ENCODE peak calls at places on chromosomes 7 and 10, in five cellular contexts. G is omental fat pad, X is cardiac muscle cell, N is nephron progenitor cell, I is mammary epithelial cell. R is an unnamed sample.

GRCh38 chr7:157021071-157021891 is 10.8 kb upstream of the MNX1 start:
- DNase-seq in G (no peak), X (no peak), N (no peak), I (no peak), R (no peak)

GRCh38 chr10:90723416-90724068 is 134.3 kb downstream of the HTR7 start:
- DNase-seq in I (peak; percentile 74), N (no peak), X (no peak), G (no peak), R (no peak)

GRCh38 chr7:41809081-41809480 is 106.2 kb upstream of the INHBA start:
- DNase-seq in I (no peak), G (no peak), N (no peak), X (peak; percentile 53), R (no peak)

GRCh38 chr7:574661-575395 is 55.2 kb upstream of the PDGFA start:
- DNase-seq in I (no peak), N (no peak), G (no peak), X (no peak), R (no peak)

GRCh38 chr7:26286157-26286556 is 5.5 kb upstream of the SNX10 start:
- DNase-seq in N (no peak), I (no peak), G (no peak), X (no peak), R (no peak)

GRCh38 chr10:74039561-74040145 is 41.7 kb downstream of the VCL start:
- DNase-seq in X (peak; percentile 87), G (no peak), I (no peak), N (no peak), R (no peak)

GRCh38 chr7:17147409-17147808 is 151.0 kb upstream of the AHR start:
- DNase-seq in I (no peak), X (no peak), N (no peak), G (no peak), R (no peak)

GRCh38 chr7:143237363-143237762 is 15.5 kb downstream of the TAS2R40 start:
- DNase-seq in X (no peak), G (no peak), I (no peak), N (no peak), R (no peak)

GRCh38 chr7:153399554-153399940 is 640.0 kb downstream of the ACTR3B start:
- DNase-seq in X (no peak), G (no peak), I (no peak), N (no peak), R (no peak)

GRCh38 chr10:59090804-59091203 is 85.6 kb upstream of the PHYHIPL start:
- DNase-seq in I (no peak), G (no peak), N (no peak), X (no peak), R (no peak)

GRCh38 chr10:80196270-80196949 is 8.9 kb downstream of the ANXA11 start:
- DNase-seq in I (peak; percentile 96), G (no peak), X (no peak), N (no peak), R (peak; percentile 95)

GRCh38 chr10:102460836-102461186 is 9.5 kb upstream of the C10orf95 start:
- DNase-seq in N (no peak), G (no peak), X (no peak), I (no peak), R (no peak)

GRCh38 chr10:38094923-38095574 is 912 bp downstream of the ZNF37A start:
- DNase-seq in I (no peak), N (no peak), X (no peak), G (no peak), R (no peak)

GRCh38 chr7:6654113-6654841 is 17.2 kb downstream of the ZNF316 start:
- DNase-seq in G (no peak), N (no peak), X (no peak), I (no peak), R (no peak)

GRCh38 chr10:76033457-76034196 is 602.2 kb downstream of the LRMDA start:
- DNase-seq in N (no peak), I (no peak), X (no peak), G (no peak), R (peak; percentile 69)

GRCh38 chr10:33273295-33274002 is 61.0 kb downstream of the NRP1 start:
- DNase-seq in G (peak; percentile 33), N (no peak), I (peak; percentile 95), X (peak; percentile 99), R (peak; percentile 84)
- TF ChIP-seq CTCF in G (no peak), N (no peak), I (peak; percentile 8), X (peak; percentile 35), R (no peak)

GRCh38 chr7:51328351-51328801 is 11.8 kb upstream of the COBL start:
- DNase-seq in X (no peak), I (no peak), N (no peak), G (no peak), R (peak; percentile 36)
- TF ChIP-seq CTCF in X (no peak), I (no peak), N (no peak), G (no peak), R (no peak)

GRCh38 chr10:35420044-35420443 is 83.7 kb downstream of the CCNY start:
- DNase-seq in G (no peak), X (peak; percentile 52), I (peak; percentile 35), N (no peak), R (no peak)

GRCh38 chr10:35413985-35414861 is 77.9 kb downstream of the CCNY start:
- DNase-seq in I (peak; percentile 42), X (no peak), G (no peak), N (no peak), R (no peak)

GRCh38 chr10:35412900-35413491 is 76.7 kb downstream of the CCNY start:
- DNase-seq in N (no peak), X (no peak), G (no peak), I (peak; percentile 70), R (no peak)

GRCh38 chr10:35415505-35415904 is 79.2 kb downstream of the CCNY start:
- DNase-seq in N (no peak), G (no peak), X (no peak), I (no peak), R (no peak)

DNA sequence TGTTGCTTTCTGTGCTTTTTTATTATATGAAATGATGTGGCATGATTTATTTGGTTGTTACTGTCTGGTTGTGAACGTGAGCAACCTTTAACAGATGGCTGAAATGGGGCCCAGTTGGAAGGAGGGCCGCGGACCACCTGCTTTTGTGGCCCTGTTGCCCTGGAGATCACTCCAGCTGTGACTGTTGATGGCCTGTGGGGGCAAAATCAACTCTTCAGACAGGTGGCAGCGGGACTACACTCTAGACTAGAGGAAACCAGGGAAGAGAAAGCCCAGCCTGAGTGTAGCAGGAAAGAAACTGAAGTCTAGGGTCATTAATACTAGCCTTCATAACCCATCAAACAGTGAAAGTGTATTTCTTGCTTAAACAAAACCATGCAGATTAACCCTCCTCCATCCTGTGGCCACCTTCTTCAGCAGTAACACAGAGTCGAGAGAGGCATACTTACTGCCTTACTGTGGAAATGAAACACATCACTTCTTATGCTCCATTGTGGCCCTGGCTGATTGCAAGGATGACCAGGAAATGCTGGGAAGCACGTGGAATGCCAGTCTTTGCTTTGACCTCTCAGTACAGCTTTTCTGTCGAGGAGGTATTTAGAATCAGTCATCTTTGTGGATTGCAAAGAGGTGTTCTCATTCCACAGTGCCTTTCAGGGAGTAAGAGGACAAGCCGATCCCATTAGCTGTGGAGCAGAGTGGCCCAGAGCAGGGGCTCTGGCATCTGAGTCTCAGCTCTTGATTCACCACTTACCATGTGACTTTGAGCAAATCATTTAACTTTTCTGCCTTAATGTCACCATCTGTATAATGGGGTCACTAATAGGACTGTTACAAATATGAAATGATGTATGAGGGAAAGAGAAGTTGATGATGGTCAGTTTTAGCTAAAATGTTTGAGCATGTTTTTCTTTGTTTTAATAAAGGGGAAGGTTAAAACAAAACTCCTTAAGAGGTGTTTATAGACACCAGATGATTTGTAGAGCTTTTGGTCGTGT is 80.6 kb downstream of the CCNY start:
- DNase-seq in I (no peak), G (no peak), N (no peak), X (no peak), R (no peak)
- TF ChIP-seq CTCF in I (no peak), G (no peak), N (no peak), X (no peak), R (no peak)

DNA sequence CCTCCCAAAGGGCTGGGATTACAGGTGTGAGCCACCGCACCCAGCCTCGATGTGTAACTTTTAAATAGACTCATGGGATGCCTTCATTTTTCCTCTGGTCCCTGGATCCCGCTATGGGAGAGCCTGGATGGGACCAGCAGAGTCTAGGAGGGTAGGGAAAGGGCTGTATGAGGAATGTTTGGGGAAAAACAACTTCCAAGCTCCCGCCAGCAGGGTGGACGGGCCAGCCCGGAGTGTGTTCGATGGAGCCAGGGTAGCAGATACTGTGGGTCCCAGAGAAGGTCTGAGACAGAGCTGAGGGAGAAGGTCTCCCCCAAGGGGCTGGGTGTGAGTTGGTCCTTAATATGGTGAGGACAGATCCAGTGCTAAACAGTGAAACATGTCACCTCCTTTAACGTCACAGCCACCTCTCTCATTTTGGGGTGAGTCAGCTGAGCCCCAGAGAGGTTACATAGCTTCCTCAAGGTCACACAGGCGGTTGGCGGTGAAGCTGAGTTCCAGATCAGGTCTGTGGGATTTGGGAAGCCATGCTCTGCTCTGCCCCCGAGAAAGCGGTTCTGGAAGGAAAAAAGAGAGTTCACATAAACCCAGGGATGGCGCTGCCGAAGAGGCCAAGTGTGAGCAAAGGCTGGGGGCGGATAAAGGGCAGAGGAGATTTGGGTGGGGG is 66.4 kb downstream of the MYL10 start:
- DNase-seq in X (no peak), N (no peak), I (no peak), G (no peak), R (no peak)
- TF ChIP-seq CTCF in X (no peak), N (no peak), I (no peak), G (no peak), R (no peak)

GRCh38 chr10:96021332-96021731 is 22.1 kb upstream of the CCNJ start:
- DNase-seq in N (no peak), I (no peak), X (no peak), G (no peak), R (no peak)

GRCh38 chr10:96022739-96023138 is 20.6 kb upstream of the CCNJ start:
- DNase-seq in N (no peak), G (no peak), X (no peak), I (no peak), R (no peak)

GRCh38 chr10:96023168-96023567 is 20.2 kb upstream of the CCNJ start:
- DNase-seq in G (no peak), I (no peak), N (no peak), X (no peak), R (no peak)

GRCh38 chr10:96025566-96025965 is 17.8 kb upstream of the CCNJ start:
- DNase-seq in I (peak; percentile 6), G (no peak), N (peak; percentile 23), X (peak; percentile 10), R (no peak)
- TF ChIP-seq CTCF in I (peak; percentile 21), G (no peak), N (peak; percentile 11), X (no peak), R (peak; percentile 15)

DNA sequence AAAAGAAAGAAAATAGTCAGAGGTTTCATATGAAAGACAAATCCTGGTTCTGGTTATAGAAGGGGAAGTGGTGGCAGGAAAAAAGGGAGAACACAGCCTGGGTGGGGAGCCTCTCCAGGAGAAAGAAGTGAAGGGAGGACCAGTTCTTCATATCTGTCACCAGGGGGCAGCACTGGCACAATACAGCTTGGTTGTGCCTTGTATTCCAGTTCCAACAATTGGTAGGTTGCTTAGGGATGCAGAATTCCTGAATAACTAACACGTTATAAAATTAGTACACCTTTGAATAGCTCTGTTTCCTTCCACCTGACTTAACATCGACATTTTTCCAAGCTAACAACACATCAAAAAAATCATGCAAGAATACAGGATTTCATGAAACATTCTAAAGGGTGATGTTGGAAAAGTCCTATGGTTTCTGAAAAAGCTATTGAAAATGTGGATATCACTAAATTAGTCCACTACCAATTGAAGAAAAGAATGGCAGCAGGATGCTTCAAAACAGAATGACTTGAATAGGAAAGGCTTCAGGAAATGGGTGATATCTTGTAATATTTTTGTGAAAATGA is 52.9 kb downstream of the CYP26A1 start:
- DNase-seq in I (no peak), N (no peak), G (no peak), X (no peak), R (no peak)
- TF ChIP-seq CTCF in I (peak; percentile 56), N (peak; percentile 15), G (no peak), X (peak; percentile 29), R (peak; percentile 32)